ENCODE peak calls at places on chromosomes 6 and 20, in eight cellular contexts. V, P, U, Q, I, S, Z and G are unnamed samples.

GRCh38 chr20:46802696-46803445 is 91.8 kb upstream of the EYA2 start:
- DNase-seq in V (no peak), P (no peak), U (no peak), Q (no peak), I (no peak), S (no peak), Z (no peak), G (no peak)

GRCh38 chr6:42929928-42930360 is 664 bp downstream of the CNPY3 start:
- DNase-seq in V (no peak), P (no peak), U (peak; percentile 87), Q (peak; percentile 79), I (peak; percentile 97), S (peak; percentile 36), Z (peak; percentile 52), G (no peak)

GRCh38 chr6:157093555-157093954 is 229.8 kb downstream of the TMEM242 start:
- DNase-seq in V (no peak), P (no peak), U (no peak), Q (no peak), I (no peak), S (no peak), Z (no peak), G (no peak)

GRCh38 chr6:53811082-53811481 is 16.3 kb downstream of the LRRC1 start:
- DNase-seq in V (no peak), P (no peak), U (peak; percentile 66), Q (no peak), I (peak; percentile 34), S (peak; percentile 76), Z (peak; percentile 95), G (no peak)

GRCh38 chr6:30612687-30613248 is 4.3 kb downstream of the PPP1R10 start:
- DNase-seq in V (no peak), P (no peak), U (peak; percentile 54), Q (peak; percentile 56), I (no peak), S (no peak), Z (peak; percentile 37), G (peak; percentile 55)

GRCh38 chr6:168739381-168739780 is 298.4 kb downstream of the SMOC2 start:
- DNase-seq in V (no peak), P (no peak), U (no peak), Q (no peak), I (no peak), S (no peak), Z (no peak), G (no peak)

GRCh38 chr20:45347936-45348809 is at the start of gene SDC4:
- DNase-seq in V (peak; percentile 69), P (no peak), U (peak; percentile 88), Q (peak; percentile 62), I (no peak), S (peak; percentile 80), Z (peak; percentile 71), G (peak; percentile 64)

GRCh38 chr6:90411292-90411781 is 114.7 kb upstream of the BACH2 start:
- DNase-seq in V (peak; percentile 41), P (no peak), U (no peak), Q (peak; percentile 26), I (peak; percentile 59), S (peak; percentile 81), Z (peak; percentile 93), G (no peak)

GRCh38 chr6:84791233-84791632 is 26.8 kb upstream of the TBX18 start:
- DNase-seq in V (no peak), P (no peak), U (peak; percentile 48), Q (no peak), I (no peak), S (no peak), Z (peak; percentile 38), G (peak; percentile 88)

GRCh38 chr6:134077301-134077700 is 24.9 kb upstream of the SLC2A12 start:
- DNase-seq in V (no peak), P (no peak), U (peak; percentile 20), Q (peak; percentile 31), I (no peak), S (no peak), Z (peak; percentile 58), G (peak; percentile 65)

GRCh38 chr20:24823989-24824693 is 124.9 kb upstream of the CST7 start:
- DNase-seq in V (no peak), P (no peak), U (no peak), Q (no peak), I (no peak), S (no peak), Z (no peak), G (no peak)

GRCh38 chr6:73823046-73823735 is 127.2 kb downstream of the CD109 start:
- DNase-seq in V (no peak), P (no peak), U (no peak), Q (peak; percentile 3), I (no peak), S (no peak), Z (no peak), G (no peak)

GRCh38 chr6:37417393-37417792 is 15.6 kb upstream of the CMTR1 start:
- DNase-seq in V (no peak), P (no peak), U (no peak), Q (no peak), I (no peak), S (no peak), Z (no peak), G (no peak)

GRCh38 chr20:58128635-58129625 is 99.5 kb downstream of the ANKRD60 start:
- DNase-seq in V (no peak), P (no peak), U (no peak), Q (no peak), I (no peak), S (no peak), Z (no peak), G (no peak)

GRCh38 chr6:14857501-14857900 is 388.4 kb upstream of the JARID2 start:
- DNase-seq in V (no peak), P (no peak), U (no peak), Q (no peak), I (no peak), S (no peak), Z (no peak), G (no peak)

GRCh38 chr20:13220857-13221297 is at the start of gene ISM1:
- DNase-seq in V (peak; percentile 30), P (no peak), U (peak; percentile 47), Q (no peak), I (no peak), S (peak; percentile 25), Z (no peak), G (peak; percentile 28)

GRCh38 chr20:13221673-13222318 is 722 bp downstream of the ISM1 start:
- DNase-seq in V (peak; percentile 83), P (no peak), U (peak; percentile 85), Q (peak; percentile 61), I (no peak), S (peak; percentile 64), Z (peak; percentile 67), G (peak; percentile 77)

GRCh38 chr20:13221313-13221672 is 219 bp downstream of the ISM1 start:
- DNase-seq in V (no peak), P (no peak), U (peak; percentile 22), Q (no peak), I (no peak), S (no peak), Z (no peak), G (no peak)

GRCh38 chr20:13220194-13220856 is 749 bp upstream of the ISM1 start:
- DNase-seq in V (peak; percentile 87), P (peak; percentile 50), U (peak; percentile 54), Q (peak; percentile 34), I (no peak), S (peak; percentile 17), Z (no peak), G (peak; percentile 28)

DNA sequence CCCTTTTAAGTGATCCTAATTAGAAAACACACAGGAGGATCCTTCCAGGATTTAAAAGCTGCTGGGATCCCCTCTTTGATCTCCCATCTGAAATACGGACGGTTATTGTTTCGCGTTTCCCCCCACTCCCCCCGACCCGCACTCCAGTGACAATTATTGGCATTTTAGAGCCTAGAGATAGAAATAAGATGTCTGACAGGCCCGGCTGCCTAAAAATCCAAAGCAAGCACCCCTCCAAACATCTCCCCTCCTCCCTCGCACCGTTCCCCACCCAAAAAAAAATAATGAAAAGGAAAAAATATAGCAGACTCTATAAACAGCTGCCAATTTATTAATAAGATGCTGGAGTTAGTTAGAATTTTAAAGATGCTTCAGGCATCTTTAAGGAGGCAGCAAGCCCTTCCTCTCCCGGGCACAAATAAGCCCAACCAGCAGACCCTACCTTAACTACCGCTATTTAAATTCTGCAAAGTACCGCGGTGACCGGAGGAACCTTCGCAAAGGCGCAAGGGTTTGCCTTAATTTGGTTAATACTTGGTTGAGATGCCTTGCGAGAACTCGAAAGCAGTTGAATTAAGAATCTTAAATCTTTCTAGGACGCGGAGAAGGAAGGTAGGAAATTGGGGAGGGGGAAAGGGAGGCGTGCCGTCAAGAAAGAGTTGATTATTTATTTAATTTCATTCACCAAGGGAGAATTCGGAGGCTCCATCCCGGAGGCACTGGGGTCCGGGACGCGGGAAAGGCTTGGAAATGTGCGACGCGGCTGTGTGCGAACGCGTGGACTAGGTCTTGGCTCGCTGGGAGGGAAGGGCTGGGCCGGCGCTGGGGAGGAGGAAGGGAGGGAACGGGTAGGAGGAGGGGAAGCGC is 1.5 kb upstream of the ISM1 start:
- DNase-seq in V (peak; percentile 61), P (no peak), U (no peak), Q (no peak), I (no peak), S (no peak), Z (no peak), G (no peak)
- TF ChIP-seq EZH2 in V (peak; percentile 65), P (peak; percentile 62), U (no peak), Q (no peak), I (no peak), S (no peak), Z (no peak), G (peak; percentile 29)

GRCh38 chr20:21808863-21809664 is 103.6 kb downstream of the PAX1 start:
- DNase-seq in V (peak; percentile 89), P (peak; percentile 27), U (no peak), Q (no peak), I (no peak), S (peak; percentile 13), Z (peak; percentile 6), G (peak; percentile 51)
- TF ChIP-seq EZH2 in V (no peak), P (no peak), U (no peak), Q (no peak), I (no peak), S (no peak), Z (no peak), G (no peak)

DNA sequence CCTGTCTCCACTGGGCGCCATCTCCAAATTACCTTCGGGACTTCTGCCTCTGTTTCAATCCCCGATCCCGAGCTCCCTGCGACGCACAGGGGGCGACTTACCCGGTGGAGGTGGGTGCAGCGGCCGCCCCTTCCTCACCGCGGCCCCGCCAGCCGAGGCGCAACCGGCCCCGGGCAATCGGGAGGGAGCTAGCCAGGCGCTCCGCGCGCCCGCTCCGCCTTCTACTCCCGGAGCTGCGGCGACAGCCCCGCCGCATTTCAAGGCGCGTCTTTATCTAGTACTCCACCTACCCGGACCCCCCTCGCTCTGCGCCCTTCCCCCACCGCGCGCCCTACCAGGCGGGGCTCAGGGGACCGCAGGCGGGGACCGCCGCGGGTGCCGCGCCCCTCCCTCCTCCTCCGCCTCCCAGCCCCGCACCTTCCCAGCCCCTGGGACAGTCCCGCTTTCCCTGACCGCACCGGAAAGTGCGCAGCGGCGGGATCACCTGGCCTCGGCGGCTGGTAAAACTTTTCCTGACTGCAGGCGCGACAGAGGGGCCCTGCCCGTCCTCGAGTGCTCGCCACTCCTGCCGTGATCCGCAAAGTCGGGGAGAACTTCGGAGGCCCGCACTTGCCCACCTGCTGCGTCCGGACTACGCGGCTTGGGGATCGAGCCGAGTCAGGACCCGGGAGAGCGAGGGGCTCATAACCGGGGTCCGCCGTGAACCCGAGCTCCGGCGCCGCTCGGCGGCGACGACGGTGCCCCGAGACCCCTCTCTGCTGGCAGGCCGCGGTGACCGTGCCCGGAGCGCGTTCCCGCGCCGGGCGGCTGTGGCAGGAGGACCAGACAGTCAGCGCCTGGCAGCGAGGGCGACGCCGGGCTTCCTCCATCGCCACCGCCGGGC is 8.0 kb upstream of the NKX2-2 start:
- DNase-seq in V (peak; percentile 63), P (no peak), U (no peak), Q (no peak), I (no peak), S (no peak), Z (no peak), G (peak; percentile 66)
- TF ChIP-seq EZH2 in V (peak; percentile 48), P (peak; percentile 96), U (no peak), Q (peak; percentile 6), I (no peak), S (no peak), Z (peak; percentile 91), G (no peak)

GRCh38 chr6:28775405-28776129 is 148.2 kb downstream of the TRIM27 start:
- DNase-seq in V (peak; percentile 56), P (no peak), U (no peak), Q (no peak), I (no peak), S (no peak), Z (no peak), G (no peak)
- TF ChIP-seq EZH2 in V (peak; percentile 72), P (peak; percentile 35), U (no peak), Q (no peak), I (no peak), S (no peak), Z (no peak), G (no peak)